ENCODE peak calls at places on chromosomes 3 and 15, in seven cellular contexts. C is mesenchymal stem cell, M is A673, X is PC-3, E is GM23248, V is spleen, H is fibroblast of lung. I is an unnamed sample.
A peak's percentile ranks its signal among the peaks of the same experiment; 100 is the strongest.

GRCh38 chr15:82056900-82057825 is 11.3 kb upstream of the MEX3B start:
- DNase-seq in V (no peak), M (no peak), X (no peak), H (no peak), E (no peak), C (no peak), I (no peak)

GRCh38 chr3:12521010-12521409 is 24.3 kb downstream of the MKRN2OS start:
- DNase-seq in E (no peak), H (no peak), X (no peak), C (no peak), M (no peak), V (no peak), I (no peak)

GRCh38 chr3:86175593-86175992 is 815.4 kb downstream of the VGLL3 start:
- DNase-seq in C (no peak), H (no peak), X (no peak), V (no peak), M (no peak), E (no peak), I (no peak)

GRCh38 chr3:136336329-136337100 is 86.4 kb downstream of the PCCB start:
- DNase-seq in X (no peak), E (peak; percentile 88), C (no peak), M (no peak), V (no peak), H (peak; percentile 14), I (peak; percentile 38)

GRCh38 chr15:23629234-23629805 is 18.3 kb downstream of the MAGEL2 start:
- DNase-seq in C (no peak), X (peak; percentile 41), H (no peak), M (peak; percentile 2), E (peak; percentile 57), V (no peak), I (peak; percentile 72)

GRCh38 chr15:68028808-68029207 is 25.3 kb upstream of the PIAS1 start:
- DNase-seq in E (no peak), V (no peak), H (no peak), C (no peak), X (no peak), M (no peak), I (no peak)

GRCh38 chr3:66097647-66098046 is 58.9 kb upstream of the MAGI1 start:
- DNase-seq in H (no peak), E (no peak), M (no peak), V (no peak), C (no peak), X (no peak), I (no peak)

GRCh38 chr3:14183015-14183577 is 4.5 kb downstream of the LSM3 start:
- DNase-seq in H (no peak), C (no peak), M (no peak), X (no peak), V (no peak), E (no peak), I (no peak)

GRCh38 chr3:184234224-184234623 is 4.8 kb downstream of the VWA5B2 start:
- DNase-seq in M (no peak), E (peak; percentile 88), H (peak; percentile 61), C (peak; percentile 68), X (peak; percentile 95), V (no peak), I (peak; percentile 98)

GRCh38 chr3:114035146-114035545 is 21.2 kb downstream of the CCDC191 start:
- DNase-seq in E (peak; percentile 74), C (no peak), V (no peak), X (peak; percentile 33), H (no peak), M (no peak), I (peak; percentile 81)

GRCh38 chr15:59713177-59713576 is 24.1 kb upstream of the BNIP2 start:
- DNase-seq in H (no peak), V (no peak), M (no peak), X (no peak), C (no peak), E (no peak), I (no peak)

GRCh38 chr15:59199775-59200465 is 6.7 kb upstream of the LDHAL6B start:
- DNase-seq in C (peak; percentile 94), H (peak; percentile 43), M (peak; percentile 63), X (peak; percentile 86), E (peak; percentile 85), V (no peak), I (peak; percentile 95)

GRCh38 chr15:48371550-48371949 is 40.3 kb downstream of the DUT start:
- DNase-seq in C (no peak), X (no peak), V (no peak), H (no peak), M (no peak), E (no peak), I (no peak)

GRCh38 chr3:55166577-55167555 is 239.0 kb upstream of the LRTM1 start:
- DNase-seq in X (peak; percentile 16), C (peak; percentile 49), H (no peak), E (peak; percentile 69), V (no peak), M (no peak), I (no peak)

GRCh38 chr3:58899953-58900298 is 149.9 kb downstream of the CFAP20DC start:
- DNase-seq in M (no peak), X (no peak), C (no peak), E (no peak), V (no peak), H (no peak), I (no peak)

DNA sequence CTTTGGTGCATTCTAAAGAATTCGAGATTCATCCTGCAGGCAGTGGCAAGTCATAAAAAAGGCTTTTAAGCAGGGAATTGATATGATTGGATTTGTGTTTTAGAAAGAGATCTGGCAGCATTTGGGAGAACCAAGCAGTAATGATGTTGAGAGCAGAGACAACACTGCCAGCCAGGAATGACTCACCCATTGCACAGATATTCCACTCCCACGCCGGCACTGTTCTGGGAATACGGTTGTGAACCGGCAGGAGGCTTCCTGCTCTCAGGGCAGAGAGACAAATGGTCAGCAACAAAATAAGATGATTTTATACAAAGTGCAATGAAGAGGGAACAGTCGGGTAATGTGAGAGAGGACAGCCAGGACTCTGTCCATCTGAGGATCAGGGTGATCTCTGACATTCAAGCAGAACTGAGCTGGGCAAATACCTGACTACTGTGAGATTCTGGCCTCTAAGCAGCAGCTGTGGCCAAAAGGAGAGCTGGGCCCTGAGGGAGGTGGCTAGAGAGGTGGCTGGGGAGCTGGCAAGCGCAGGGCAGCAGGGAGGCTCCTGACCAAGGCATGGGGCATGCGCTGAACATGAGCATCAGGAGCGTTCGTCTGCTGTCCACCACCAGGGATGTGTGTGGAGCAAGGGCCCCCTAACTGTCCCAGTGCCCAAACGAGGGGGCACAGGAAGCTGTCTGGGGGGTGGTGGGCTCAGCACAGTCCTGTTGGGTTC is 56.1 kb upstream of the PLXNA1 start:
- DNase-seq in X (peak; percentile 76), C (peak; percentile 89), M (peak; percentile 83), V (peak; percentile 71), E (peak; percentile 98), H (peak; percentile 77), I (peak; percentile 98)
- H3K27ac ChIP-seq in X (peak overlapping the region; percentile 81), C (peak overlapping the region; percentile 14), M (peak overlapping the region; percentile 74), V (peak overlapping the region; percentile 75), E (peak overlapping the region; percentile 70), H (peak overlapping the region; percentile 67), I (peak overlapping the region; percentile 48)

DNA sequence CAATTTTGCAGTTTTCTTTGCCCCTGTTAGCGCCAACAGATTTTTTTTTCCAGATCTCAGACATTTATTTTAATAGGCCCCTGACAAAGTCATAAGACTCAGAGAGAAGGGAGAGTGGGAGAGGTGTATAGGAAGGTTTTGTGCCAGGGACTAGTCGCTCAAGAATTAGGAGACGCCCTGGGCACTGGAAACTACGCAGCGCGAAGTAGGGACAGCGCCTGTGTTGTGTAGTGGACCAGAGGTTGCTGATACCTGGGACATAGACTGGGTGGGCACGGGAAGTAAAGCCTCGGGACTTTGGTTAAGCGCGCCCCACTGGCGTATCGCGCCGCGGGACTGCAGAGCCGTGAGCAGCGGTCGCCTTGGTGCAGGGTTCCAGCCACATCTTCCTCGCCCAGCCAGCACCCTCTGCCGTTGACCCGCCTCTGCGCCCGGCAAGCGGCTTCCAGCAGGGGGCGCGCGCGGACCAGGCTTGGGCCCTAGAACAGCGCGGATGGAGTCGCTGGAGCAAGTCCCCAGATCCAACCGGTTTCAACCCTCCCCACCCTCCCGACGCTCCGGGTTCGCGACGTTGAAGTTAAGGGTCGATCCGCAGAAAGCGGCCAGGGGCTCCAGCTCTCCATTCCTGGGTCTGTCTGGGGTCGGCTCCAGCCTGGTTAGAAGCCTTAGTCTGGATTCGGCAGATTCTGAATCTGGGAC is 3.0 kb upstream of the ISLR2 start:
- DNase-seq in C (peak; percentile 79), H (peak; percentile 81), M (peak; percentile 94), E (peak; percentile 92), V (peak; percentile 96), X (peak; percentile 86), I (peak; percentile 98)
- H3K4me1 ChIP-seq in C (peaks cover 33% of the 10 kb centered on the region), H (no peaks in the 10 kb centered on the region), M (peaks cover 22% of the 10 kb centered on the region), E (peaks cover 11% of the 10 kb centered on the region), V (peaks cover 55% of the 10 kb centered on the region), X (peaks cover 4% of the 10 kb centered on the region), I (peaks cover 9% of the 10 kb centered on the region)

DNA sequence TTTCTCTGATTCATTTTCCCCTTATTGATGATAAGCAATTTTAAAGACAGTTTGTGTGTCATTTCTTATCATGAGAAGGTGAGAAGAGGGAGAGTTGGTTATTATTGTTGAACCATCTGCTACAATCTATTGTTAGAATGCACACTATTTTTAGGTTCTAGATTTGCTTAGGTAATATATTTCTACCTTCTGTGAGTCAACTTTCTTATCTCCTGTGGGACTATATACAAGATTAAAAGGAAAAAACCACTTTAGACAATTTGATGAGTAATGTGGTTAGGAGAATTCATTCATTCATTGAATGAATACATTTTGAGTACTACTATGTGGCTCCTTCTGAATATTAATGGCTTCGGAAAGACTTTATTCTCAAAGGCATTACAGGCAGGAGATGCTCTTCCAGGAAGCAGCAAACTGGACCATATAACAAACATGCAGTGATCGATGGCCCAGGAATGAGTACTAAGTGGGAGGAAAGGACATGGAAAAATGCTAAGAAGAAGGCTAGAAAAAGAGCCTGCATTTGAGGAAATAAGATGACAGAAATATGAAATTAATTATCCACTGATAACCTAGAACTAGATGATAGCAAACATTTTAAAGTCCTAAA is 22.4 kb downstream of the SPTSSB start:
- DNase-seq in E (peak; percentile 41), C (peak; percentile 20), X (peak; percentile 53), V (no peak), H (no peak), M (peak; percentile 24), I (no peak)
- H3K27ac ChIP-seq in E (no peak overlapping the region), C (no peak overlapping the region), X (peak overlapping the region; percentile 73), V (no peak overlapping the region), H (no peak overlapping the region), M (no peak overlapping the region), I (no peak overlapping the region)

GRCh38 chr3:62246985-62247384 is 126.4 kb downstream of the FEZF2 start:
- DNase-seq in E (no peak), C (no peak), H (no peak), V (no peak), M (no peak), X (no peak), I (no peak)
- H3K4me1 ChIP-seq in E (no peaks in the 10 kb centered on the region), C (peaks cover 2% of the 10 kb centered on the region), H (no peaks in the 10 kb centered on the region), V (no peaks in the 10 kb centered on the region), M (no peaks in the 10 kb centered on the region), X (no peaks in the 10 kb centered on the region), I (peaks cover 11% of the 10 kb centered on the region)

I was measured in osteoblast.